ENCODE peak calls at places on chromosome 21, in seven cellular contexts. T is activated naive CD4-positive, alpha-beta T cell treated with anti-CD3 and anti-CD28 coated beads, Interleukin-2, amount 50 U/mL, for 72 hours; Q is A549; L is progenitor cell of endocrine pancreas; M is SIG-M5; X is T-helper 1 cell; W is heart right ventricle. C is an unnamed sample.

GRCh38 chr21:14968821-14969220 is 96.0 kb downstream of the NRIP1 start:
- DNase-seq in L (no peak), M (no peak), X (no peak), Q (no peak), W (no peak), T (no peak), C (no peak)

GRCh38 chr21:28541371-28542112 is 451.1 kb downstream of the LTN1 start:
- DNase-seq in T (no peak), W (no peak), M (no peak), L (no peak), X (no peak), Q (no peak), C (no peak)

GRCh38 chr21:42040411-42041180 is 30.4 kb upstream of the ZBTB21 start:
- DNase-seq in W (no peak), Q (peak), L (no peak), X (no peak), T (no peak), M (no peak), C (no peak)

GRCh38 chr21:43767980-43768867 is 7.9 kb downstream of the CSTB start:
- DNase-seq in X (no peak), M (no peak), T (no peak), Q (peak), W (no peak), L (no peak), C (peak)

GRCh38 chr21:44949161-44950015 is 9.6 kb downstream of the SLX9 start:
- DNase-seq in X (peak), L (peak), T (no peak), W (peak), M (no peak), Q (peak), C (peak)

GRCh38 chr21:28832013-28832714 is 160.5 kb downstream of the LTN1 start:
- DNase-seq in T (no peak), L (no peak), W (no peak), M (no peak), Q (no peak), X (peak), C (no peak)

GRCh38 chr21:44449473-44450363 is 5.6 kb upstream of the LRRC3 start:
- DNase-seq in Q (no peak), X (no peak), L (no peak), W (peak), M (no peak), T (peak), C (no peak)

GRCh38 chr21:36239585-36239984 is 80.4 kb upstream of the MORC3 start:
- DNase-seq in M (no peak), L (no peak), X (no peak), W (no peak), T (no peak), Q (no peak), C (no peak)

GRCh38 chr21:43262427-43262826 is 93.6 kb downstream of the CRYAA start:
- DNase-seq in W (no peak), L (no peak), T (no peak), Q (no peak), M (no peak), X (peak), C (peak)